ENCODE peak calls at places on chromosome 9, in six cellular contexts. One of them, this sample, is unnamed.

GRCh38 chr9:21873540-21874221 is 71.2 kb downstream of the MTAP start:
- DNase-seq in gastrocnemius medialis: no peak
- DNase-seq in transverse colon: no peak
- DNase-seq in vagina: no peak
- DNase-seq in right lobe of liver: no peak
- DNase-seq in spleen: no peak
- DNase-seq in this sample: no peak

GRCh38 chr9:129720865-129721545 is 31.8 kb downstream of the PTGES start:
- DNase-seq in right lobe of liver: no peak
- DNase-seq in vagina: no peak
- DNase-seq in gastrocnemius medialis: no peak
- DNase-seq in transverse colon: no peak
- DNase-seq in spleen: no peak
- DNase-seq in this sample: no peak

GRCh38 chr9:112717669-112718331 is at the start of gene INIP:
- DNase-seq in vagina: no peak
- DNase-seq in gastrocnemius medialis: peak; percentile 91
- DNase-seq in transverse colon: peak; percentile 98
- DNase-seq in right lobe of liver: peak; percentile 98
- DNase-seq in spleen: peak; percentile 99
- DNase-seq in this sample: peak; percentile 97

GRCh38 chr9:120934271-120934670 is 7.7 kb upstream of the TRAF1 start:
- DNase-seq in vagina: peak; percentile 70
- DNase-seq in right lobe of liver: no peak
- DNase-seq in spleen: no peak
- DNase-seq in gastrocnemius medialis: no peak
- DNase-seq in transverse colon: no peak
- DNase-seq in this sample: no peak

GRCh38 chr9:114425126-114425525 is 37.3 kb upstream of the AKNA start:
- DNase-seq in spleen: peak; percentile 49
- DNase-seq in transverse colon: no peak
- DNase-seq in vagina: no peak
- DNase-seq in gastrocnemius medialis: no peak
- DNase-seq in right lobe of liver: no peak
- DNase-seq in this sample: no peak

GRCh38 chr9:92720807-92721535 is 43.7 kb downstream of the BICD2 start:
- DNase-seq in spleen: no peak
- DNase-seq in vagina: no peak
- DNase-seq in transverse colon: no peak
- DNase-seq in gastrocnemius medialis: no peak
- DNase-seq in right lobe of liver: no peak
- DNase-seq in this sample: no peak

GRCh38 chr9:31304576-31304975 is 1079.9 kb upstream of the ACO1 start:
- DNase-seq in spleen: no peak
- DNase-seq in gastrocnemius medialis: no peak
- DNase-seq in right lobe of liver: no peak
- DNase-seq in transverse colon: no peak
- DNase-seq in vagina: no peak
- DNase-seq in this sample: no peak

GRCh38 chr9:98229620-98230019 is 25.8 kb downstream of the TBC1D2 start:
- DNase-seq in vagina: no peak
- DNase-seq in gastrocnemius medialis: no peak
- DNase-seq in right lobe of liver: no peak
- DNase-seq in transverse colon: no peak
- DNase-seq in spleen: no peak
- DNase-seq in this sample: no peak

GRCh38 chr9:91119147-91119546 is 242.6 kb downstream of the AUH start:
- DNase-seq in vagina: no peak
- DNase-seq in gastrocnemius medialis: no peak
- DNase-seq in spleen: no peak
- DNase-seq in right lobe of liver: no peak
- DNase-seq in transverse colon: no peak
- DNase-seq in this sample: no peak

GRCh38 chr9:27394826-27395201 is 97.9 kb upstream of the EQTN start:
- DNase-seq in right lobe of liver: no peak
- DNase-seq in spleen: no peak
- DNase-seq in vagina: no peak
- DNase-seq in gastrocnemius medialis: no peak
- DNase-seq in transverse colon: no peak
- DNase-seq in this sample: no peak

GRCh38 chr9:27398982-27399653 is 102.2 kb upstream of the EQTN start:
- DNase-seq in gastrocnemius medialis: no peak
- DNase-seq in transverse colon: no peak
- DNase-seq in vagina: no peak
- DNase-seq in right lobe of liver: no peak
- DNase-seq in spleen: no peak
- DNase-seq in this sample: no peak

GRCh38 chr9:27395484-27395921 is 98.6 kb upstream of the EQTN start:
- DNase-seq in right lobe of liver: no peak
- DNase-seq in vagina: no peak
- DNase-seq in gastrocnemius medialis: no peak
- DNase-seq in spleen: no peak
- DNase-seq in transverse colon: no peak
- DNase-seq in this sample: no peak

GRCh38 chr9:27400334-27400875 is 103.5 kb upstream of the EQTN start:
- DNase-seq in right lobe of liver: no peak
- DNase-seq in transverse colon: no peak
- DNase-seq in vagina: no peak
- DNase-seq in spleen: no peak
- DNase-seq in gastrocnemius medialis: no peak
- DNase-seq in this sample: no peak
- H3K27ac ChIP-seq in right lobe of liver: no peak overlapping the region
- H3K27ac ChIP-seq in transverse colon: no peak overlapping the region
- H3K27ac ChIP-seq in vagina: no peak overlapping the region
- H3K27ac ChIP-seq in spleen: no peak overlapping the region
- H3K27ac ChIP-seq in gastrocnemius medialis: no peak overlapping the region
- H3K27ac ChIP-seq in this sample: no peak overlapping the region

GRCh38 chr9:128669786-128670185 is 13.1 kb upstream of the DYNC2I2 start:
- DNase-seq in vagina: no peak
- DNase-seq in transverse colon: no peak
- DNase-seq in gastrocnemius medialis: no peak
- DNase-seq in spleen: peak; percentile 4
- DNase-seq in right lobe of liver: no peak
- DNase-seq in this sample: no peak

GRCh38 chr9:128677787-128678186 is 11.2 kb upstream of the SET start:
- DNase-seq in transverse colon: no peak
- DNase-seq in right lobe of liver: peak; percentile 62
- DNase-seq in spleen: no peak
- DNase-seq in gastrocnemius medialis: no peak
- DNase-seq in vagina: no peak
- DNase-seq in this sample: peak; percentile 7

DNA sequence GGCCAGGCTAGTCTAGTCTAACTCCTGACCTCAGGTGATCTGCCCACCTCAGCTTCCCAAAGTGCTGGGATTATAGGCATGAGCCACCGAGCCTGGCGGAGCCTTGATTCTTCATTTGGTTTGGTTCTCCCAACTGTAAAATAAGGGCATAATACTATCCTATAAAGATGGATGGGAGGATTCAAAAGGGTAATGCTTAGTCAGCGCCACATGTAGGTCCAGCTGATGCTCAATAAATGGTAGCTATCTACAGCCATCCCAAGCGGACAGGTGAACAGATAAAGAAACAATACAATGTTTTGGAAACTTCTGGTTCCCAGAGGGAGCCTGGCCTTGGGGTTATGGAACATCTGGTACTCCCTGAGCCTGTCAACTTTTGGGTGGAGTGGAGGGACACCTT is 13.6 kb upstream of the SET start:
- DNase-seq in transverse colon: no peak
- DNase-seq in gastrocnemius medialis: no peak
- DNase-seq in right lobe of liver: no peak
- DNase-seq in vagina: no peak
- DNase-seq in spleen: no peak
- DNase-seq in this sample: no peak
- TF ChIP-seq POLR2A in transverse colon: no peak
- TF ChIP-seq POLR2A in gastrocnemius medialis: no peak
- TF ChIP-seq POLR2A in right lobe of liver: no peak
- TF ChIP-seq POLR2A in vagina: no peak
- TF ChIP-seq POLR2A in spleen: no peak
- TF ChIP-seq POLR2A in this sample: no peak

DNA sequence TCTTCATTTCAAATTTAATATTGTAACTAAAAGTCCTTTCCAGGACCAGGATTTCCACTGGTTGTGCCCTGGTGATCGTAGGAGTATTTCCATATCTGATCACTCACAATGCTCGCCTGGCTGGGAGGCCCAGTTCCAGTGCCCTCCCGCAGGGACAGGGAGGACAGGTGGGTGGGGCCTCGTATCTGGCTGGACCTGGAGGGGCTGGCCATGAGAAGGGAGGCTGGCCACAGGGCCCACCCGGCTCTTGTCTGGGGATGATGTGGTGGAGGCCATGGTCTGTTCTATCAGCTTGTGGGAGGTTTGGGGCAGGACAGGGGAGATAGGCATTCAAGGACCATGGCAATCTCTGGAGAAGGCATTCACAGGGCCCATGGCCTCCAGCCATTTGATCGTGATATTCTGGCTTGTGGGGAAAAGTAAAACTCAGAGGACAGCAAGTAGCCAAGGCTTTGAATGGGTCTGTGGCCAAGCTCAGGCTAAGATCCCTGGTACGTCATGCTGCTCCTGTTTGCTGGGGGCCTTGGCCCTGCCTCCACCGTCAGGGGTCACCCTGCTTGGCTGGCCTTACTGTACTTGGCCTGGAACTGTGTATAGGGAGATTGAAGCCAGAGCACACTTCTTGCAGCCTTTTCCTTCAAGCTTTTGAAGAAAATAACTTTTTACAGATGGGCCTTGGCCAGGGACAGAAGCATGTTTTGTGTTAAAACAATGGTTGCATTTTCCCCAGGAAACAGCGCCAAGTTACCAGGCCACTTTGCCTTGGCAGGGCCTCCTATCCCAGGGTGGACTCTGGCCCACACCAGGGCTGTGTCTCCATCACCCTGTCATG is 286.6 kb downstream of the GADD45G start:
- DNase-seq in gastrocnemius medialis: no peak
- DNase-seq in vagina: peak; percentile 81
- DNase-seq in right lobe of liver: peak; percentile 87
- DNase-seq in spleen: peak; percentile 59
- DNase-seq in transverse colon: peak; percentile 30
- DNase-seq in this sample: no peak
- H3K27ac ChIP-seq in gastrocnemius medialis: no peak overlapping the region
- H3K27ac ChIP-seq in vagina: peak overlapping the region; percentile 5
- H3K27ac ChIP-seq in right lobe of liver: peak overlapping the region; percentile 32
- H3K27ac ChIP-seq in spleen: peak overlapping the region; percentile 52
- H3K27ac ChIP-seq in transverse colon: peak overlapping the region; percentile 62
- H3K27ac ChIP-seq in this sample: peak overlapping the region; percentile 59

GRCh38 chr9:127244609-127245601 is 19.7 kb upstream of the GARNL3 start:
- DNase-seq in spleen: peak; percentile 99
- DNase-seq in right lobe of liver: peak; percentile 99
- DNase-seq in gastrocnemius medialis: peak; percentile 96
- DNase-seq in transverse colon: peak; percentile 98
- DNase-seq in vagina: no peak
- DNase-seq in this sample: peak; percentile 98
- TF ChIP-seq POLR2A in spleen: no peak
- TF ChIP-seq POLR2A in right lobe of liver: peak; percentile 67
- TF ChIP-seq POLR2A in gastrocnemius medialis: peak; percentile 61
- TF ChIP-seq POLR2A in transverse colon: peak; percentile 44
- TF ChIP-seq POLR2A in vagina: no peak
- TF ChIP-seq POLR2A in this sample: no peak

GRCh38 chr9:696332-697090 is 145.0 kb upstream of the DMRT1 start:
- DNase-seq in spleen: no peak
- DNase-seq in vagina: no peak
- DNase-seq in gastrocnemius medialis: peak; percentile 64
- DNase-seq in right lobe of liver: no peak
- DNase-seq in transverse colon: no peak
- DNase-seq in this sample: peak; percentile 52

GRCh38 chr9:700365-701282 is 140.9 kb upstream of the DMRT1 start:
- DNase-seq in right lobe of liver: no peak
- DNase-seq in transverse colon: no peak
- DNase-seq in spleen: no peak
- DNase-seq in gastrocnemius medialis: no peak
- DNase-seq in vagina: no peak
- DNase-seq in this sample: no peak

GRCh38 chr9:698937-699336 is 142.6 kb upstream of the DMRT1 start:
- DNase-seq in gastrocnemius medialis: no peak
- DNase-seq in spleen: no peak
- DNase-seq in vagina: no peak
- DNase-seq in right lobe of liver: no peak
- DNase-seq in transverse colon: no peak
- DNase-seq in this sample: no peak

GRCh38 chr9:699396-699795 is 142.1 kb upstream of the DMRT1 start:
- DNase-seq in right lobe of liver: no peak
- DNase-seq in gastrocnemius medialis: no peak
- DNase-seq in spleen: no peak
- DNase-seq in vagina: no peak
- DNase-seq in transverse colon: no peak
- DNase-seq in this sample: no peak

DNA sequence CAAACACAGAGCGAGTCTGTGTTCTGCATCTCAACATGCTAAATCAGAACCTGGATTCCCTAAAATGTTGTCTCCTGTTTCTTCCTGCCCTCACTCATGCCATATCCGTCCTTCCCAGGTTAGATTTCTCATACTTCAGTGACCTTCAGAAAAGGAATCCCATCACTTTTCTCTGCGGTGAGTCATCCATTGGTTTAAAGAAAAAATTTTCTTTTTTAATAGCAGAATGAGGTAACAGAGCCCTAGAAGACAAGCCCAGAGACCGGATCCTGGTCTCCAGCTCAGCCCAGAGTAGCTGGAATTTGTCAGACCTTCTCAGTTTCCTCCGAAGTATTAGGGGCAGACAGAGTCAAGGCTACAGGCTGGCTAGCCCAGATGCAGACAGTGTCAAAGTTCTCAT is 143.2 kb upstream of the DMRT1 start:
- DNase-seq in gastrocnemius medialis: no peak
- DNase-seq in transverse colon: no peak
- DNase-seq in right lobe of liver: no peak
- DNase-seq in spleen: no peak
- DNase-seq in vagina: no peak
- DNase-seq in this sample: no peak
- H3K27ac ChIP-seq in gastrocnemius medialis: peak overlapping the region; percentile 54
- H3K27ac ChIP-seq in transverse colon: peak overlapping the region; percentile 87
- H3K27ac ChIP-seq in right lobe of liver: no peak overlapping the region
- H3K27ac ChIP-seq in spleen: no peak overlapping the region
- H3K27ac ChIP-seq in vagina: peak overlapping the region; percentile 60
- H3K27ac ChIP-seq in this sample: peak overlapping the region; percentile 87

GRCh38 chr9:132383462-132383883 is 23.2 kb downstream of the TTF1 start:
- DNase-seq in vagina: no peak
- DNase-seq in transverse colon: peak; percentile 24
- DNase-seq in gastrocnemius medialis: no peak
- DNase-seq in right lobe of liver: peak; percentile 11
- DNase-seq in spleen: peak; percentile 84
- DNase-seq in this sample: no peak
- TF ChIP-seq POLR2A in vagina: no peak
- TF ChIP-seq POLR2A in transverse colon: peak; percentile 28
- TF ChIP-seq POLR2A in gastrocnemius medialis: no peak
- TF ChIP-seq POLR2A in right lobe of liver: no peak
- TF ChIP-seq POLR2A in spleen: peak; percentile 52
- TF ChIP-seq POLR2A in this sample: no peak

GRCh38 chr9:71839665-71840064 is 71.3 kb downstream of the ABHD17B start:
- DNase-seq in right lobe of liver: no peak
- DNase-seq in transverse colon: no peak
- DNase-seq in gastrocnemius medialis: no peak
- DNase-seq in spleen: no peak
- DNase-seq in vagina: no peak
- DNase-seq in this sample: no peak
- H3K27ac ChIP-seq in right lobe of liver: no peak overlapping the region
- H3K27ac ChIP-seq in transverse colon: no peak overlapping the region
- H3K27ac ChIP-seq in gastrocnemius medialis: no peak overlapping the region
- H3K27ac ChIP-seq in spleen: no peak overlapping the region
- H3K27ac ChIP-seq in vagina: no peak overlapping the region
- H3K27ac ChIP-seq in this sample: no peak overlapping the region

GRCh38 chr9:123832176-123832575 is 97.8 kb downstream of the DENND1A start:
- DNase-seq in transverse colon: no peak
- DNase-seq in spleen: no peak
- DNase-seq in right lobe of liver: no peak
- DNase-seq in gastrocnemius medialis: no peak
- DNase-seq in vagina: no peak
- DNase-seq in this sample: no peak
- TF ChIP-seq POLR2A in transverse colon: no peak
- TF ChIP-seq POLR2A in spleen: no peak
- TF ChIP-seq POLR2A in right lobe of liver: no peak
- TF ChIP-seq POLR2A in gastrocnemius medialis: no peak
- TF ChIP-seq POLR2A in vagina: no peak
- TF ChIP-seq POLR2A in this sample: no peak